ENCODE peak calls at places on chromosomes 3 and 15, in six cellular contexts. One of them, this sample, is unnamed.

GRCh38 chr3:65971281-65972252 is 67.2 kb downstream of the MAGI1 start:
- DNase-seq in GM13977: no peak
- DNase-seq in transverse colon: no peak
- DNase-seq in brain microvascular endothelial cell: peak
- DNase-seq in GM10248: no peak
- DNase-seq in fibroblast of pulmonary artery: no peak
- DNase-seq in this sample: no peak

GRCh38 chr3:132285620-132285945 is 31.6 kb upstream of the ACP3 start:
- DNase-seq in GM13977: no peak
- DNase-seq in transverse colon: no peak
- DNase-seq in brain microvascular endothelial cell: no peak
- DNase-seq in GM10248: no peak
- DNase-seq in fibroblast of pulmonary artery: no peak
- DNase-seq in this sample: no peak

GRCh38 chr3:169668957-169669681 is 5.6 kb upstream of the MECOM start:
- DNase-seq in GM13977: peak
- DNase-seq in transverse colon: peak
- DNase-seq in brain microvascular endothelial cell: peak
- DNase-seq in GM10248: peak
- DNase-seq in fibroblast of pulmonary artery: peak
- DNase-seq in this sample: peak

GRCh38 chr15:36469567-36469966 is 109.9 kb upstream of the CDIN1 start:
- DNase-seq in GM13977: no peak
- DNase-seq in transverse colon: no peak
- DNase-seq in brain microvascular endothelial cell: peak
- DNase-seq in GM10248: no peak
- DNase-seq in fibroblast of pulmonary artery: peak
- DNase-seq in this sample: no peak

GRCh38 chr3:187737401-187738088 is 7.7 kb downstream of the BCL6 start:
- DNase-seq in GM13977: no peak
- DNase-seq in transverse colon: peak
- DNase-seq in brain microvascular endothelial cell: peak
- DNase-seq in GM10248: no peak
- DNase-seq in fibroblast of pulmonary artery: peak
- DNase-seq in this sample: peak

GRCh38 chr15:93141373-93141790 is 52.4 kb upstream of the RGMA start:
- DNase-seq in GM13977: no peak
- DNase-seq in transverse colon: no peak
- DNase-seq in brain microvascular endothelial cell: no peak
- DNase-seq in GM10248: peak
- DNase-seq in fibroblast of pulmonary artery: no peak
- DNase-seq in this sample: no peak

GRCh38 chr3:93867425-93867824 is 106.3 kb downstream of the PROS1 start:
- DNase-seq in GM13977: no peak
- DNase-seq in transverse colon: no peak
- DNase-seq in brain microvascular endothelial cell: no peak
- DNase-seq in GM10248: no peak
- DNase-seq in fibroblast of pulmonary artery: no peak
- DNase-seq in this sample: no peak

GRCh38 chr15:98421419-98422085 is 226.8 kb upstream of the IGF1R start:
- DNase-seq in GM13977: peak
- DNase-seq in transverse colon: peak
- DNase-seq in brain microvascular endothelial cell: peak
- DNase-seq in GM10248: peak
- DNase-seq in fibroblast of pulmonary artery: peak
- DNase-seq in this sample: peak

GRCh38 chr3:123843668-123844067 is 40.5 kb downstream of the MYLK start:
- DNase-seq in GM13977: no peak
- DNase-seq in transverse colon: no peak
- DNase-seq in brain microvascular endothelial cell: peak
- DNase-seq in GM10248: no peak
- DNase-seq in fibroblast of pulmonary artery: peak
- DNase-seq in this sample: no peak

GRCh38 chr3:190541560-190541959 is 27.7 kb downstream of the IL1RAP start:
- DNase-seq in GM13977: no peak
- DNase-seq in transverse colon: no peak
- DNase-seq in brain microvascular endothelial cell: no peak
- DNase-seq in GM10248: no peak
- DNase-seq in fibroblast of pulmonary artery: no peak
- DNase-seq in this sample: no peak

GRCh38 chr15:89444855-89445254 is 51.5 kb downstream of the RHCG start:
- DNase-seq in GM13977: no peak
- DNase-seq in transverse colon: no peak
- DNase-seq in brain microvascular endothelial cell: no peak
- DNase-seq in GM10248: no peak
- DNase-seq in fibroblast of pulmonary artery: no peak
- DNase-seq in this sample: no peak

GRCh38 chr3:32106929-32107362 is 526 bp downstream of the GPD1L start:
- DNase-seq in GM13977: no peak
- DNase-seq in transverse colon: peak
- DNase-seq in brain microvascular endothelial cell: no peak
- DNase-seq in GM10248: no peak
- DNase-seq in fibroblast of pulmonary artery: peak
- DNase-seq in this sample: peak

GRCh38 chr15:90991587-90992285 is 2.6 kb downstream of the PRC1 start:
- DNase-seq in GM13977: no peak
- DNase-seq in transverse colon: no peak
- DNase-seq in brain microvascular endothelial cell: no peak
- DNase-seq in GM10248: no peak
- DNase-seq in fibroblast of pulmonary artery: no peak
- DNase-seq in this sample: no peak

GRCh38 chr3:177262396-177262795 is 65.1 kb upstream of the TBL1XR1 start:
- DNase-seq in GM13977: no peak
- DNase-seq in transverse colon: no peak
- DNase-seq in brain microvascular endothelial cell: peak
- DNase-seq in GM10248: no peak
- DNase-seq in fibroblast of pulmonary artery: no peak
- DNase-seq in this sample: no peak

GRCh38 chr15:87349181-87349580 is 907.4 kb downstream of the NTRK3 start:
- DNase-seq in GM13977: no peak
- DNase-seq in transverse colon: no peak
- DNase-seq in brain microvascular endothelial cell: peak
- DNase-seq in GM10248: no peak
- DNase-seq in fibroblast of pulmonary artery: peak
- DNase-seq in this sample: no peak

GRCh38 chr3:171028779-171029232 is 2.3 kb upstream of the SLC2A2 start:
- DNase-seq in GM13977: no peak
- DNase-seq in transverse colon: no peak
- DNase-seq in brain microvascular endothelial cell: peak
- DNase-seq in GM10248: no peak
- DNase-seq in fibroblast of pulmonary artery: peak
- DNase-seq in this sample: no peak

GRCh38 chr3:126389112-126389791 is 5.5 kb upstream of the CFAP100 start:
- DNase-seq in GM13977: peak
- DNase-seq in transverse colon: peak
- DNase-seq in brain microvascular endothelial cell: peak
- DNase-seq in GM10248: peak
- DNase-seq in fibroblast of pulmonary artery: peak
- DNase-seq in this sample: peak

GRCh38 chr3:133506215-133506901 is 67.1 kb upstream of the CDV3 start:
- DNase-seq in GM13977: peak
- DNase-seq in transverse colon: peak
- DNase-seq in brain microvascular endothelial cell: no peak
- DNase-seq in GM10248: peak
- DNase-seq in fibroblast of pulmonary artery: no peak
- DNase-seq in this sample: no peak

GRCh38 chr3:12908136-12908730 is 66.9 kb upstream of the RPL32 start:
- DNase-seq in GM13977: no peak
- DNase-seq in transverse colon: no peak
- DNase-seq in brain microvascular endothelial cell: no peak
- DNase-seq in GM10248: no peak
- DNase-seq in fibroblast of pulmonary artery: no peak
- DNase-seq in this sample: no peak
- TF ChIP-seq CTCF in GM13977: no peak
- TF ChIP-seq CTCF in transverse colon: no peak
- TF ChIP-seq CTCF in brain microvascular endothelial cell: no peak
- TF ChIP-seq CTCF in GM10248: no peak
- TF ChIP-seq CTCF in fibroblast of pulmonary artery: no peak
- TF ChIP-seq CTCF in this sample: no peak

GRCh38 chr3:43733459-43734384 is 43.0 kb downstream of the ABHD5 start:
- DNase-seq in GM13977: no peak
- DNase-seq in transverse colon: no peak
- DNase-seq in brain microvascular endothelial cell: peak
- DNase-seq in GM10248: no peak
- DNase-seq in fibroblast of pulmonary artery: peak
- DNase-seq in this sample: no peak

GRCh38 chr3:43735618-43736017 is 44.9 kb downstream of the ABHD5 start:
- DNase-seq in GM13977: no peak
- DNase-seq in transverse colon: peak
- DNase-seq in brain microvascular endothelial cell: no peak
- DNase-seq in GM10248: no peak
- DNase-seq in fibroblast of pulmonary artery: no peak
- DNase-seq in this sample: no peak

GRCh38 chr3:43736558-43736995 is 45.8 kb downstream of the ABHD5 start:
- DNase-seq in GM13977: no peak
- DNase-seq in transverse colon: peak
- DNase-seq in brain microvascular endothelial cell: peak
- DNase-seq in GM10248: no peak
- DNase-seq in fibroblast of pulmonary artery: peak
- DNase-seq in this sample: no peak

GRCh38 chr3:43729707-43730399 is 39.1 kb downstream of the ABHD5 start:
- DNase-seq in GM13977: no peak
- DNase-seq in transverse colon: peak
- DNase-seq in brain microvascular endothelial cell: no peak
- DNase-seq in GM10248: no peak
- DNase-seq in fibroblast of pulmonary artery: no peak
- DNase-seq in this sample: no peak

GRCh38 chr3:43732747-43733425 is 42.1 kb downstream of the ABHD5 start:
- DNase-seq in GM13977: no peak
- DNase-seq in transverse colon: no peak
- DNase-seq in brain microvascular endothelial cell: no peak
- DNase-seq in GM10248: no peak
- DNase-seq in fibroblast of pulmonary artery: no peak
- DNase-seq in this sample: no peak
- TF ChIP-seq CTCF in GM13977: no peak
- TF ChIP-seq CTCF in transverse colon: no peak
- TF ChIP-seq CTCF in brain microvascular endothelial cell: no peak
- TF ChIP-seq CTCF in GM10248: no peak
- TF ChIP-seq CTCF in fibroblast of pulmonary artery: no peak
- TF ChIP-seq CTCF in this sample: no peak

DNA sequence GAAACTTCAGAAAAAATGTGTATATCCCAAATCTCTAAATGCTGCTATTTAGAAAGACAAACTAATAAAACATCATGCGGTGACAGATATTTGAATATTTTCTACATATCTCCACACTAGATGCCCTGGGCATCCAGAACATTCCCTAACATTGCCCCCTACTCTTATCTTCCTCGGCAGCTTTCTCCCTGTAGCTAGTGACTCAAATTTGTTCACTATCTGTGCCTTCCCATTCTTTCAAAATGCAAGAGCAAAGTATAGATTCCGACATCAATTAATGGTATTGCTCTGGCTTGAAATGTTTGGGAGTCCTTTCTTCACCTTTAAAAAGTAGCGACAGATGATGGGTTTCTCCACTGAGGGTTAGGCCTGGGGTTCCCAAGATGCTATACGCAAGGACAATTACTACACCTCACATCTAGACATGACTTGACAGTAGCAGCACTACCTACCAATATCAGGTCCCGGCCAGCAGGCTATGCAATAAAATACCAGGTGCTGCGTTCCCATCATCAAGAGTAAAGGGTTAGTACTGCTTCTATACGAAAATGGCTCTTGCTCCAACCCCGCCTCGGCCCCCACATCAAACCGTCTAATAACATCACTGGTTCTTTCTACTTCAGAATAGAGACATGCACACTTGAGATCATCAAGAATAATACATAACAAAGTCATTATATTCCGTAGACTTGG is 615 bp downstream of the UBR1 start:
- DNase-seq in GM13977: no peak
- DNase-seq in transverse colon: peak
- DNase-seq in brain microvascular endothelial cell: no peak
- DNase-seq in GM10248: peak
- DNase-seq in fibroblast of pulmonary artery: peak
- DNase-seq in this sample: peak
- TF ChIP-seq CTCF in GM13977: no peak
- TF ChIP-seq CTCF in transverse colon: no peak
- TF ChIP-seq CTCF in brain microvascular endothelial cell: no peak
- TF ChIP-seq CTCF in GM10248: no peak
- TF ChIP-seq CTCF in fibroblast of pulmonary artery: no peak
- TF ChIP-seq CTCF in this sample: no peak

DNA sequence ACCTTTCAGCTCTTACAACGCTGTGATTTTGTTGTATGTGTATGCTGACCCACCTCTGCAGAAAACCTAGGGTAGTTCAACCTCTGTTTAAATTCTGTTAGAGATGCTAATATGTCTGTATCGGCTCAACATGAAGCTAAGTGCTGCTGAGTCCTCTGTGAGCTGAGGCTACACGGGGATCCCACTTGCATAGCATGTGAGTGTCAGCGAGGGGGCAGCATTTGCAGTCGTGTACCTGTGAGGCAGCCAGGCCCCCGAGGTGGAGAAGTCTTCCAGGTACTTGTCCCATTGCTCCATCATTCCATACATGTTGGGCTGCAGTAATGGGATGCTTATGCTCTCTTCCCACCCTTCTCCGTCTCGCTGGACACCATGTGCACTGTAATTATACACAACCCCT is 3.7 kb downstream of the MKRN2OS start:
- DNase-seq in GM13977: no peak
- DNase-seq in transverse colon: no peak
- DNase-seq in brain microvascular endothelial cell: no peak
- DNase-seq in GM10248: no peak
- DNase-seq in fibroblast of pulmonary artery: peak
- DNase-seq in this sample: no peak
- TF ChIP-seq CTCF in GM13977: no peak
- TF ChIP-seq CTCF in transverse colon: no peak
- TF ChIP-seq CTCF in brain microvascular endothelial cell: peak
- TF ChIP-seq CTCF in GM10248: no peak
- TF ChIP-seq CTCF in fibroblast of pulmonary artery: peak
- TF ChIP-seq CTCF in this sample: no peak